ENCODE peak calls at places on chromosomes 16 and 17, in ten cellular contexts. K is NCI-H510A treated with DMSO at 0.1 percent for 48 hours; U is CD8-positive, alpha-beta T cell; X is neural progenitor cell; W is NCI-H1417; M is hepatic stellate cell; B is A673; T is myocyte; V is RPMI8226; F is right lobe of liver. L is an unnamed sample.

GRCh38 chr17:78739331-78739853 is 42.7 kb downstream of the CYTH1 start:
- DNase-seq in B (no peak), W (no peak), T (peak; percentile 54), M (no peak), X (no peak), F (no peak), U (no peak), V (no peak), K (no peak), L (no peak)

GRCh38 chr16:72367841-72368240 is 195.9 kb upstream of the PMFBP1 start:
- DNase-seq in M (no peak), B (no peak), W (no peak), F (no peak), K (no peak), X (no peak), U (no peak), V (no peak), T (no peak), L (no peak)

GRCh38 chr17:69250641-69251040 is 22.0 kb upstream of the ABCA10 start:
- DNase-seq in X (no peak), V (no peak), M (peak; percentile 19), K (no peak), B (no peak), U (no peak), W (no peak), T (no peak), F (no peak), L (no peak)

GRCh38 chr17:57493171-57493570 is 236.8 kb downstream of the MSI2 start:
- DNase-seq in X (no peak), K (no peak), M (no peak), B (no peak), F (no peak), T (no peak), V (no peak), W (no peak), U (no peak), L (no peak)

GRCh38 chr16:75801307-75801706 is 75.0 kb upstream of the CPHXL start:
- DNase-seq in V (no peak), T (peak; percentile 18), F (no peak), B (no peak), W (no peak), M (no peak), K (no peak), X (no peak), U (no peak), L (no peak)

GRCh38 chr16:27195941-27196595 is 7.3 kb upstream of the KDM8 start:
- DNase-seq in F (no peak), T (no peak), X (no peak), W (no peak), V (no peak), M (no peak), K (no peak), B (no peak), U (no peak), L (peak; percentile 53)

GRCh38 chr17:69434164-69434579 is 19.7 kb downstream of the MAP2K6 start:
- DNase-seq in W (peak; percentile 20), F (no peak), B (peak; percentile 91), V (no peak), M (no peak), X (no peak), K (peak; percentile 72), T (no peak), U (no peak), L (no peak)

GRCh38 chr17:71338396-71338795 is 782.4 kb upstream of the SOX9 start:
- DNase-seq in U (no peak), B (no peak), K (no peak), V (peak; percentile 19), F (no peak), T (peak; percentile 57), W (no peak), X (no peak), M (no peak), L (no peak)

GRCh38 chr17:48483471-48484131 is 47.2 kb downstream of the HOXB1 start:
- DNase-seq in T (peak; percentile 99), K (no peak), V (peak; percentile 88), B (peak; percentile 57), W (no peak), X (no peak), M (peak; percentile 82), U (no peak), F (no peak), L (no peak)

GRCh38 chr17:48593126-48593829 is at the start of gene HOXB5:
- DNase-seq in V (no peak), T (no peak), F (peak; percentile 35), B (no peak), K (no peak), M (no peak), W (peak; percentile 84), U (no peak), X (no peak), L (no peak)

GRCh38 chr16:89860747-89861304 is 12.6 kb upstream of the TCF25 start:
- DNase-seq in M (peak; percentile 88), V (peak; percentile 50), B (peak; percentile 61), W (peak; percentile 47), U (peak; percentile 61), K (no peak), T (peak; percentile 53), F (peak; percentile 62), X (peak; percentile 72), L (peak; percentile 64)

GRCh38 chr16:90000733-90001427 is 18.4 kb downstream of the DBNDD1 start:
- DNase-seq in M (no peak), F (no peak), U (no peak), T (no peak), W (no peak), V (no peak), K (no peak), X (no peak), B (no peak), L (no peak)

GRCh38 chr16:15598648-15599190 is 44.2 kb downstream of the MARF1 start:
- DNase-seq in T (no peak), B (no peak), V (no peak), X (no peak), F (no peak), M (no peak), K (no peak), W (no peak), U (no peak), L (no peak)

GRCh38 chr17:48261297-48261880 is 153.8 kb downstream of the SNX11 start:
- DNase-seq in T (peak; percentile 41), U (no peak), B (peak; percentile 58), V (peak; percentile 62), K (peak; percentile 96), W (peak; percentile 40), M (no peak), X (peak; percentile 72), F (no peak), L (no peak)

GRCh38 chr17:74779948-74780400 is 3.8 kb upstream of the NAT9 start:
- DNase-seq in K (no peak), T (no peak), M (no peak), B (no peak), X (no peak), W (no peak), U (peak; percentile 21), F (no peak), V (no peak), L (peak; percentile 67)

GRCh38 chr17:57724038-57724728 is 20.9 kb downstream of the CCDC182 start:
- DNase-seq in U (no peak), F (no peak), X (no peak), T (peak; percentile 83), W (no peak), B (no peak), K (no peak), M (no peak), V (peak; percentile 37), L (no peak)

GRCh38 chr16:10090816-10091215 is 91.4 kb downstream of the GRIN2A start:
- DNase-seq in T (no peak), M (no peak), U (no peak), B (no peak), K (no peak), W (no peak), V (no peak), X (no peak), F (no peak), L (no peak)

GRCh38 chr17:6666077-6666521 is 14.5 kb downstream of the C17orf100 start:
- DNase-seq in B (peak; percentile 82), M (peak; percentile 85), K (peak; percentile 62), V (peak; percentile 59), F (peak; percentile 66), T (peak; percentile 88), W (peak; percentile 29), U (no peak), X (peak; percentile 86), L (peak; percentile 31)

GRCh38 chr17:5210853-5211252 is 19.2 kb upstream of the ZNF594 start:
- DNase-seq in B (no peak), F (no peak), T (no peak), K (no peak), X (no peak), W (no peak), M (no peak), U (no peak), V (no peak), L (no peak)

GRCh38 chr16:79411357-79411756 is 189.2 kb downstream of the MAF start:
- DNase-seq in B (no peak), U (no peak), T (no peak), V (no peak), K (no peak), X (no peak), F (no peak), M (no peak), W (no peak), L (no peak)

L was measured in T-cell.